ENCODE peak calls at places on chromosomes 2 and 18, in six cellular contexts. M, R, A, D, F and S are unnamed samples.

GRCh38 chr2:42835577-42836371 is 43.4 kb upstream of the HAAO start:
- ATAC-seq in A (peak), D (no peak), M (peak), F (no peak), R (peak), S (peak)

GRCh38 chr2:39228413-39229209 is 15.2 kb downstream of the CDKL4 start:
- ATAC-seq in M (peak), F (peak), R (peak), D (peak), A (peak), S (no peak)

GRCh38 chr2:231198291-231199173 is at the start of gene ARMC9:
- ATAC-seq in R (peak), M (peak), A (peak), F (peak), D (peak), S (peak)

GRCh38 chr18:50850307-50850706 is 28.6 kb upstream of the ME2 start:
- ATAC-seq in R (no peak), A (no peak), F (no peak), M (no peak), D (no peak), S (no peak)

GRCh38 chr2:83067947-83068346 is 1391.1 kb downstream of the SUCLG1 start:
- ATAC-seq in R (no peak), F (no peak), A (peak), D (no peak), M (no peak), S (no peak)

GRCh38 chr2:117960231-117960630 is 53.6 kb downstream of the CCDC93 start:
- ATAC-seq in D (no peak), R (no peak), M (no peak), F (no peak), A (no peak), S (no peak)

GRCh38 chr2:70679244-70679643 is 88.8 kb downstream of the ADD2 start:
- ATAC-seq in D (no peak), M (peak), A (no peak), F (no peak), R (no peak), S (no peak)

GRCh38 chr18:55322176-55322735 is 265.7 kb downstream of the TCF4 start:
- ATAC-seq in D (no peak), F (peak), A (no peak), M (peak), R (peak), S (peak)

GRCh38 chr2:105384861-105385260 is 14.0 kb downstream of the FHL2 start:
- ATAC-seq in R (no peak), M (no peak), D (no peak), F (no peak), A (no peak), S (no peak)

GRCh38 chr2:145957929-145958328 is 1438.0 kb upstream of the ZEB2 start:
- ATAC-seq in F (peak), M (no peak), A (no peak), R (no peak), D (no peak), S (no peak)

GRCh38 chr2:61911510-61911909 is 6.0 kb downstream of the COMMD1 start:
- ATAC-seq in F (peak), A (peak), D (peak), R (peak), M (no peak), S (no peak)

GRCh38 chr2:164009801-164010337 is 274.1 kb upstream of the FIGN start:
- ATAC-seq in D (no peak), A (no peak), M (peak), F (no peak), R (no peak), S (peak)

GRCh38 chr2:114400890-114401289 is 41.6 kb upstream of the DPP10 start:
- ATAC-seq in D (no peak), A (no peak), R (no peak), M (no peak), F (peak), S (no peak)

GRCh38 chr2:96265349-96265839 is 403 bp downstream of the TMEM127 start:
- ATAC-seq in F (peak), A (peak), R (peak), M (peak), D (peak), S (peak)

GRCh38 chr2:67260348-67261277 is 136.5 kb upstream of the ETAA1 start:
- ATAC-seq in M (peak), F (no peak), D (no peak), A (no peak), R (peak), S (peak)

GRCh38 chr2:8458461-8459459 is 223.1 kb upstream of the ID2 start:
- ATAC-seq in F (no peak), M (no peak), D (no peak), A (no peak), R (no peak), S (no peak)

GRCh38 chr2:226086190-226086589 is 686.7 kb downstream of the NYAP2 start:
- ATAC-seq in F (no peak), M (no peak), R (no peak), A (no peak), D (no peak), S (no peak)

GRCh38 chr2:129087133-129087813 is 768.6 kb upstream of the HS6ST1 start:
- ATAC-seq in A (no peak), R (no peak), F (no peak), M (peak), D (no peak), S (peak)

GRCh38 chr2:172427990-172428840 is 829 bp downstream of the ITGA6 start:
- ATAC-seq in F (peak), A (peak), R (peak), M (peak), D (peak), S (peak)

GRCh38 chr2:227780981-227781630 is 32.5 kb upstream of the CCL20 start:
- ATAC-seq in D (no peak), A (peak), M (no peak), F (no peak), R (no peak), S (no peak)

GRCh38 chr2:26521054-26521912 is 43.4 kb upstream of the OTOF start:
- ATAC-seq in R (peak), D (peak), M (no peak), F (peak), A (peak), S (no peak)

GRCh38 chr18:67599277-67599676 is 82.8 kb upstream of the DSEL start:
- ATAC-seq in F (no peak), A (no peak), R (no peak), D (no peak), M (no peak), S (no peak)

GRCh38 chr2:4424153-4424552 is 720.8 kb downstream of the DCDC2C start:
- ATAC-seq in R (no peak), F (no peak), M (no peak), D (no peak), A (no peak), S (no peak)

GRCh38 chr2:43399098-43399497 is 172.7 kb upstream of the ZFP36L2 start:
- ATAC-seq in R (no peak), D (no peak), A (peak), F (no peak), M (no peak), S (no peak)

GRCh38 chr2:38274286-38275276 is 102.5 kb downstream of the ATL2 start:
- ATAC-seq in R (peak), M (peak), A (peak), F (peak), D (peak), S (peak)

GRCh38 chr2:132448331-132448730 is 31.7 kb downstream of the GPR39 start:
- ATAC-seq in R (no peak), F (no peak), A (no peak), D (no peak), M (no peak), S (no peak)

GRCh38 chr2:204853905-204854304 is 308.6 kb downstream of the PARD3B start:
- ATAC-seq in M (no peak), A (no peak), R (no peak), D (no peak), F (no peak), S (no peak)

GRCh38 chr2:79085382-79085781 is 2.4 kb downstream of the REG1B start:
- ATAC-seq in A (no peak), D (no peak), R (no peak), F (no peak), M (no peak), S (no peak)

GRCh38 chr2:202690321-202690900 is 55.6 kb downstream of the FAM117B start:
- ATAC-seq in D (no peak), F (no peak), R (peak), A (peak), M (no peak), S (no peak)

GRCh38 chr2:188833331-188833730 is 140.8 kb upstream of the COL3A1 start:
- ATAC-seq in D (no peak), A (no peak), F (no peak), M (no peak), R (no peak), S (no peak)

GRCh38 chr18:26649193-26649543 is 100.8 kb upstream of the KCTD1 start:
- ATAC-seq in A (no peak), F (no peak), D (no peak), M (peak), R (no peak), S (no peak)

GRCh38 chr2:1010373-1011017 is 59.8 kb downstream of the SNTG2 start:
- ATAC-seq in D (no peak), M (no peak), R (no peak), F (no peak), A (no peak), S (no peak)

GRCh38 chr2:106890611-106891010 is 4.6 kb upstream of the ST6GAL2 start:
- ATAC-seq in A (no peak), F (no peak), M (no peak), R (no peak), D (no peak), S (no peak)

GRCh38 chr2:106886916-106887758 is 1.2 kb upstream of the ST6GAL2 start:
- ATAC-seq in D (no peak), M (peak), A (peak), F (no peak), R (peak), S (peak)

GRCh38 chr2:106885981-106886915 is at the start of gene ST6GAL2:
- ATAC-seq in R (peak), F (no peak), D (no peak), A (peak), M (peak), S (peak)

GRCh38 chr2:106882658-106883057 is 3.3 kb downstream of the ST6GAL2 start:
- ATAC-seq in F (no peak), M (no peak), D (no peak), R (peak), A (no peak), S (no peak)

GRCh38 chr2:106885326-106885725 is 641 bp downstream of the ST6GAL2 start:
- ATAC-seq in M (no peak), A (no peak), F (no peak), D (no peak), R (no peak), S (no peak)
- H3K4me3 ChIP-seq in M (no peak), A (no peak), F (no peak), D (no peak), R (peak), S (peak)

DNA sequence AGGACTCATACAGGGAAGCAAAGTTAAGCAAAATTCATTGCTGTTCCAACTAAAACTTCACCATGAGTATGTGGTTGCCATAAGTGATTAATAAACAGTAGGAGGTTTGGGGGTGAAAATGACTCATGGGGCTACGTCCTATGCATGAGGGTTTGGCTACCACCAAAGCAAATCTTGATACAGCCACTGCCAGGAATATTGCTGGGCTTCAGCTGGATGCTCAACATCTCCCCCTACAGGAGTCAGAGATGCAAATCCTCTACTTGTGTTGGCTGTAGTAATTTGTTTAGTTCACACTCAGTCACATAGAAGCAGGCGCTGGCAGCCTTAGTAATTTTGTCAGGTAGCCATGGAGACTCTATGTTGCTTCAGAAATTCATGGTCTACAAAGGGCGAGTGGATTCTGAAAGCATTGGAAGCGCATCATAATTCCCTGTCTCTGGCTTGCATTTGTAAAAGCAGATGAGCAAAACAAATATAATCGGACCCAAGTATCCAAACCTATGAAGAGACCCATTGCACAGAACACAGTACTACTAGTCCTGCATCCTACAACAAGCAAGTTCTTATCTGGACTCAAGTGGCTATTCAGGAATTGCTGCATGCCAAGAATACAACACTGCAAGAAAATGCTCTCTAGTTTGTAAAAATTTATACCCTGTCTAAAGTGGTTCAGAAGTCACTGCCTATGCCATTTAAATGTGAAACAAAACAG is 76.0 kb downstream of the CD28 start:
- ATAC-seq in D (peak), A (peak), M (peak), R (peak), F (peak), S (peak)
- TF ChIP-seq POLR2A in D (no peak), A (no peak), M (no peak), R (no peak), F (no peak), S (no peak)

DNA sequence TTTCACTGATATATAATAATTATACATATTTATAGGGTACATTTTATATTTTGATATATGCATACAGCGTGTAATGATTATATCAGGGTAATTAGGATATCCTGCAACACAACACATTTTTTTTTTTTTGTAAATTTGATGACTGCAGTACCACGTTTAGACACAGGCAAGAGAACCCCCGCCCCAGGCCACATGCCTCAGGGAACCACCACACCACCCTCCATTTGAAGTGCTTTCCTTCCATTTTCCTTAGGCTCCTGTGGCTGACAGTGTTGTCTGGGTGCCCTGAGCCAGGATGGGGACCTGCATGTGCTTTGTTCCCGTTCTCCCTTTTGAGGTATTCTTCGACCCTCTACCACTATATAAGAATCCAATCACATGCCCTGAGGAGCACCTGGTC is 161.6 kb upstream of the CTAGE1 start:
- ATAC-seq in D (no peak), F (no peak), A (no peak), M (no peak), R (no peak), S (no peak)
- TF ChIP-seq EP300 in D (no peak), F (no peak), A (no peak), M (no peak), R (no peak), S (no peak)

DNA sequence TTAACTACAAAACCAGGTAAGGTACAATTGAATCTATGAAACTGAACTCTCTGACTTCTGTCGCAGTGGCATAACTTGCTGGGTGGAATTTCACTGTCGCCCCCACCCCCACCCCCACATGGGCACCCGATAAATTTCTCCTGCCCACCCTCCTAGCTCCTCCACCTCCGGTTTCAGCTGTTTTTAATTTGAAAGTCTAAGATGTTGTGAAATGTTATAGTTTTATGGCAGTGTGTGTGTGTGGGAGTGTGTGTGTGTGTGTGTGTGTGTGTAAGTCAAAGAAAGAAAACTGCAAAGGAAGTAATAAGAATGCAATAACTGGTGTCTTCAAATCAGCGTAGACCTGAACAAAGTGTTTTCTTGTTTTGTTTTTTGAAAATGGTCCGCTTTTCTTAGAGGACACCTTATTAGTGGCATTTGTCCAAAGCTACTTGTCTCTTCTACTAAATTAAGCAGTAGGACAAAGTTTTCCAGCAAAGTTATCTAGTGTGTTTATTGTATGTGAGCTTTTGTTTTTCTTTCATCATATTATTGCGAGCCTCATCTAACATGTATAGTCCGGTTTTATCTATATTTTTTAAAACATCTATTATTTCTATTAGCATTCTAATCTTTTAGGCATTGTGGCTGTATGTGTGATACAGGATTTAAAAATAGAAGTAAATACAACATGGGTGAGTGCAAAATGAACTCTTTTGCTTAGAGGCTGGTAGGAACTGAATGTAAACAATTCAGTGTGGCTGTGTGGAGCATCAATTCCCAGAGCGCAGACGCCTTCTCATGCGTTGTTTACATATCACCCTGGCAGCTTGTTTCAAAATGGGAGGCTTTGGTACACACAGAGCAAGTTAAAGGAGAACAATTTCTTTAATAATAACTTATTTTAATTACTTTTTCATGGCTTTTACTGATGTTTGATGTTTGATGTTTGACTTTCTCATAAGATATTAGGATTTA is 610 bp downstream of the DTNA start:
- ATAC-seq in M (peak), D (no peak), F (no peak), R (no peak), A (no peak), S (no peak)
- H3K4me3 ChIP-seq in M (peak), D (no peak), F (no peak), R (no peak), A (no peak), S (peak)

GRCh38 chr2:20223345-20224190 is 1.4 kb downstream of the SDC1 start:
- ATAC-seq in A (peak), D (no peak), R (peak), M (peak), F (peak), S (peak)

GRCh38 chr2:20225294-20226151 is 593 bp upstream of the SDC1 start:
- ATAC-seq in R (peak), F (peak), D (peak), M (peak), A (peak), S (peak)

GRCh38 chr2:20226152-20226545 is 1.2 kb upstream of the SDC1 start:
- ATAC-seq in A (no peak), M (no peak), D (no peak), F (no peak), R (no peak), S (no peak)

GRCh38 chr2:20224191-20224715 is 677 bp downstream of the SDC1 start:
- ATAC-seq in R (peak), M (peak), D (no peak), A (peak), F (peak), S (peak)

DNA sequence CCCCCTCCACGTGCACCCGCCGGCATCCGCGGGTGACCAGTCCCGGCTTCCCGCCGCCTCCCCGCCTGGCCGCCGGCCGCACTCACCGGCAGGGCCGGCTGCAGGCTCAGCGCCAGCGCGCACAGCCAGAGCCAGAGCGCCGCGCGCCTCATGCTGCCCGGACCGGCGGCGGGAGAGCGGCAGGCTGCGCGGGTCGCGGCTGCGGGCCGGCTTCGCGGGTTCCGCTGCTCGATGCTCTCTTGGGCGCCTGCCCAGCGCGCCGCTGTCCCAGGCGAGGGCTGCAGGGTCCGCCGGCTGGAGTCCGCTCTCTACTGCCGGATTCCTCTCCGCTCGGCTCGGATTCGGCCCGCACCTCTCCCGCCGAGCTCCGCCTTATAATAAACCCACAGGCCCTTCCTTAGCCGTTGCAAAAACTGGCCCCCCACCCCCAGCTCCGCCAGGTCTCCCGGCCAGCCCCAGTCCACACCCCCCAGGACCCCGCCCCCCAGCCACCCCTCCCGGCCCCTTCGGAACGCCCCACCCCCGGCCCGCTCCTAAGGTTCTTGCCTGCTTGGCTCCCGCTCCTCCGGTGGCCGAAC is at the start of gene SDC1:
- ATAC-seq in A (peak), R (peak), D (peak), F (peak), M (peak), S (peak)
- TF ChIP-seq POLR2A in A (no peak), R (peak), D (no peak), F (peak), M (peak), S (no peak)

DNA sequence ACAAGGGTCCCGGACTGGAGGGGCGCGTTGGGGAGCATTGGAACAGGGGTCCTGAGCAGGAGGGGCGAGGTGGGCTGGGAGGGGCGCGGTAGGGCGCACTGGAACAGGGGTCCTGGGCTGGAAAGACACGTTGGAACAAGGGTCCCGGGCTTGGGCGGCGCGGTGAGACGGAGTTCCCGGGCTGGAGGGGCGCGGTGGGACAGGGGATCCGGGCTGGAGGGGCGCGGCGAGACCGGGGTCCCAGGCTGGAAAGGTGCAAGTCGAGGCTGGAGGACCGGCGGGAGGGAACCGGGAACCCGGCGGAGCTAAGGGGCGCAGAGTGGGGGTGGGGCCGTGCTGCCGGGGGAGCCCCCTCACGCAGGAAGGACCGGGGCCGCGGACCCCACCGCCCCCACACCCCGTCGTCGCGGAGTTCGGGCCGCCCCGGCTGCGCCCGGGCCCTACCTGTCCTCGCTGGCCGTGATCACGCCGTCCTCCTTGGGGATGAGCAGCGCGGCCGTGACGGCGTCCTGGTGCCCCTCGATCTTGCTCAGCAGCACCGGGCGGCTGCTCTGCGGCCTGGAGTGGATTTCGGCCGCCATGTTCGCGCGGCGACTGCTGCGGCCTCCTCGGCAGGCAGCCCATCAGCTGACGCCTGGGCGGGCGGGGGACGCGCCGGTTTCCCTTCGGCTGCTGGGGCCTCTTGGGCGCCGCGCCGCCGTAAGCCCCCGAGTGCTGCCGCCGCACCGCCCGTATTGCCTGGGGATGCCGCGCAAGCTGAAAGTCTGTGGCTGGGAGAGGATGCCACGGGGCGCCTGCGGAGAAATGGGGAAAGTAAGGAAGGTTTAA is at the start of gene WDFY1:
- ATAC-seq in F (peak), M (peak), D (peak), A (peak), R (peak), S (peak)
- TF ChIP-seq EP300 in F (no peak), M (no peak), D (no peak), A (peak), R (no peak), S (no peak)

GRCh38 chr18:24949908-24950307 is 402.1 kb downstream of the ZNF521 start:
- ATAC-seq in M (no peak), A (no peak), R (no peak), D (no peak), F (no peak), S (no peak)
- H3K4me3 ChIP-seq in M (no peak), A (no peak), R (no peak), D (no peak), F (no peak), S (no peak)